ENCODE peak calls at places on chromosomes 11 and 22, in six cellular contexts. One of them, this sample, is unnamed.

GRCh38 chr11:19597194-19597593 is 115.4 kb upstream of the NAV2 start:
- DNase-seq in trophoblast cell: peak
- DNase-seq in H9: no peak
- DNase-seq in mesendoderm: no peak
- DNase-seq in IMR-90: peak
- DNase-seq in neuronal stem cell: no peak
- DNase-seq in this sample: peak

GRCh38 chr11:44857490-44857889 is 93.2 kb downstream of the TP53I11 start:
- DNase-seq in mesendoderm: no peak
- DNase-seq in H9: no peak
- DNase-seq in neuronal stem cell: no peak
- DNase-seq in IMR-90: no peak
- DNase-seq in trophoblast cell: no peak
- DNase-seq in this sample: no peak

GRCh38 chr11:134938212-134938611 is 526.2 kb upstream of the B3GAT1 start:
- DNase-seq in mesendoderm: no peak
- DNase-seq in IMR-90: no peak
- DNase-seq in neuronal stem cell: no peak
- DNase-seq in trophoblast cell: no peak
- DNase-seq in H9: no peak
- DNase-seq in this sample: no peak

GRCh38 chr11:61023086-61024035 is 51.9 kb downstream of the CD6 start:
- DNase-seq in trophoblast cell: no peak
- DNase-seq in mesendoderm: no peak
- DNase-seq in IMR-90: no peak
- DNase-seq in neuronal stem cell: no peak
- DNase-seq in H9: no peak
- DNase-seq in this sample: no peak

GRCh38 chr22:23856721-23857605 is 712 bp upstream of the SLC2A11 start:
- DNase-seq in mesendoderm: peak
- DNase-seq in trophoblast cell: peak
- DNase-seq in neuronal stem cell: peak
- DNase-seq in H9: peak
- DNase-seq in IMR-90: peak
- DNase-seq in this sample: peak

GRCh38 chr22:46573781-46574437 is 36.5 kb upstream of the CELSR1 start:
- DNase-seq in IMR-90: no peak
- DNase-seq in H9: no peak
- DNase-seq in mesendoderm: no peak
- DNase-seq in trophoblast cell: no peak
- DNase-seq in neuronal stem cell: no peak
- DNase-seq in this sample: no peak

GRCh38 chr11:13337986-13338436 is 60.4 kb downstream of the BMAL1 start:
- DNase-seq in neuronal stem cell: no peak
- DNase-seq in trophoblast cell: no peak
- DNase-seq in IMR-90: peak
- DNase-seq in mesendoderm: no peak
- DNase-seq in H9: no peak
- DNase-seq in this sample: peak

GRCh38 chr22:29517215-29517908 is 36.2 kb downstream of the THOC5 start:
- DNase-seq in H9: no peak
- DNase-seq in neuronal stem cell: no peak
- DNase-seq in mesendoderm: no peak
- DNase-seq in trophoblast cell: no peak
- DNase-seq in IMR-90: no peak
- DNase-seq in this sample: no peak

GRCh38 chr22:41636467-41636866 is 15.4 kb downstream of the XRCC6 start:
- DNase-seq in mesendoderm: no peak
- DNase-seq in neuronal stem cell: no peak
- DNase-seq in IMR-90: peak
- DNase-seq in trophoblast cell: no peak
- DNase-seq in H9: no peak
- DNase-seq in this sample: no peak

GRCh38 chr11:820655-821512 is 2.2 kb downstream of the PNPLA2 start:
- DNase-seq in neuronal stem cell: no peak
- DNase-seq in trophoblast cell: peak
- DNase-seq in mesendoderm: no peak
- DNase-seq in H9: no peak
- DNase-seq in IMR-90: peak
- DNase-seq in this sample: peak

GRCh38 chr11:19800162-19800561 is 87.5 kb downstream of the NAV2 start:
- DNase-seq in IMR-90: no peak
- DNase-seq in mesendoderm: no peak
- DNase-seq in neuronal stem cell: no peak
- DNase-seq in H9: no peak
- DNase-seq in trophoblast cell: no peak
- DNase-seq in this sample: no peak

GRCh38 chr11:60942207-60942606 is 9.8 kb downstream of the SLC15A3 start:
- DNase-seq in mesendoderm: no peak
- DNase-seq in trophoblast cell: peak
- DNase-seq in IMR-90: no peak
- DNase-seq in H9: no peak
- DNase-seq in neuronal stem cell: no peak
- DNase-seq in this sample: no peak

GRCh38 chr11:88404932-88405710 is 67.6 kb upstream of the CTSC start:
- DNase-seq in H9: no peak
- DNase-seq in trophoblast cell: no peak
- DNase-seq in mesendoderm: no peak
- DNase-seq in neuronal stem cell: no peak
- DNase-seq in IMR-90: no peak
- DNase-seq in this sample: peak

GRCh38 chr11:78079232-78080083 is at the start of gene NDUFC2:
- DNase-seq in mesendoderm: peak
- DNase-seq in trophoblast cell: peak
- DNase-seq in neuronal stem cell: peak
- DNase-seq in H9: peak
- DNase-seq in IMR-90: peak
- DNase-seq in this sample: peak
- H2BK120ac ChIP-seq in mesendoderm: no peak
- H2BK120ac ChIP-seq in trophoblast cell: peak
- H2BK120ac ChIP-seq in neuronal stem cell: no peak
- H2BK120ac ChIP-seq in H9: no peak
- H2BK120ac ChIP-seq in IMR-90: peak
- H2BK120ac ChIP-seq in this sample: peak

DNA sequence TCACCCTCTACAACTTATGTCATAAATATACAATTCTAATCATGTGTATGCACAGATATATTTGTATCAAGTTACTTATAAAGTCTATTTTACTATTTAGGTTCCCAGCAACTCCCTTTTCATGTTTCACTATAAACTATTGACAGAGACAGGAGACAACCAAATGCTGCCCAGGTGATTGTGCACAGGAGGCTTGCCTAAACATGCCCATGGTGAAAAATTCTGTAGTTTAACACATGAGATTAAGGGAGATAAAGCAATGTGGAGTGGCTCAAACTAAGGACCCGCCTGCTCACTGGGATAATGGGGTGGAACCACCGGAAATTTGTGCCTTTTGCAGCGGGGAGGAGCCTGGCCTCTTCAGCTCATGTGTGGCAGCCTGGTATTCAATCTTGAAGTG is 459.5 kb upstream of the CNTN5 start:
- DNase-seq in mesendoderm: no peak
- DNase-seq in neuronal stem cell: no peak
- DNase-seq in H9: peak
- DNase-seq in IMR-90: no peak
- DNase-seq in trophoblast cell: no peak
- DNase-seq in this sample: no peak
- H3K27ac ChIP-seq in mesendoderm: no peak
- H3K27ac ChIP-seq in neuronal stem cell: no peak
- H3K27ac ChIP-seq in H9: no peak
- H3K27ac ChIP-seq in IMR-90: no peak
- H3K27ac ChIP-seq in trophoblast cell: no peak
- H3K27ac ChIP-seq in this sample: no peak

GRCh38 chr11:128688896-128689546 is 4.9 kb upstream of the FLI1 start:
- DNase-seq in mesendoderm: no peak
- DNase-seq in neuronal stem cell: no peak
- DNase-seq in H9: no peak
- DNase-seq in trophoblast cell: no peak
- DNase-seq in IMR-90: no peak
- DNase-seq in this sample: no peak
- H2BK120ac ChIP-seq in mesendoderm: no peak
- H2BK120ac ChIP-seq in neuronal stem cell: no peak
- H2BK120ac ChIP-seq in H9: no peak
- H2BK120ac ChIP-seq in trophoblast cell: no peak
- H2BK120ac ChIP-seq in IMR-90: no peak
- H2BK120ac ChIP-seq in this sample: no peak

DNA sequence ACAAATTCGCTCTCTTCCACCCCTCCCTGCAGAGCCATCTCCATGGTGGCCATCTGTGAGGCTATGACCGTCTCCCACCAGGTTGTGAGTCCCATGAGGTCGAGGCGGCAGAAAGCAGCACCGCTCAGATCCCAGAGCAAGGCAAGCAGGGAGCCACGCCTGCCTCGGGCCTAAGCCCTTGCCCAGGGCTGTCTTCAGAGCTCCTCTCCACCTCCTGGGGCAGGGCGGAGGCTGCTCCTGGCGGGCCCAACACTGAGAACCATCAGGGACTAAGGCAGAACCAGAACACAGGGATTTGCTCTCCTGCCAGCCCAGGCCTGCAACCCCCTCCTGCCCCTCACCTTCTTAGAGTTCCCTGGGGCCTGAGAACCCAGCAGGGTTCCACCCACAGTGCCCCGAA is 80.9 kb upstream of the WNT11 start:
- DNase-seq in trophoblast cell: no peak
- DNase-seq in H9: no peak
- DNase-seq in mesendoderm: no peak
- DNase-seq in IMR-90: no peak
- DNase-seq in neuronal stem cell: no peak
- DNase-seq in this sample: no peak
- H3K27ac ChIP-seq in trophoblast cell: no peak
- H3K27ac ChIP-seq in H9: no peak
- H3K27ac ChIP-seq in mesendoderm: no peak
- H3K27ac ChIP-seq in IMR-90: no peak
- H3K27ac ChIP-seq in neuronal stem cell: no peak
- H3K27ac ChIP-seq in this sample: no peak

DNA sequence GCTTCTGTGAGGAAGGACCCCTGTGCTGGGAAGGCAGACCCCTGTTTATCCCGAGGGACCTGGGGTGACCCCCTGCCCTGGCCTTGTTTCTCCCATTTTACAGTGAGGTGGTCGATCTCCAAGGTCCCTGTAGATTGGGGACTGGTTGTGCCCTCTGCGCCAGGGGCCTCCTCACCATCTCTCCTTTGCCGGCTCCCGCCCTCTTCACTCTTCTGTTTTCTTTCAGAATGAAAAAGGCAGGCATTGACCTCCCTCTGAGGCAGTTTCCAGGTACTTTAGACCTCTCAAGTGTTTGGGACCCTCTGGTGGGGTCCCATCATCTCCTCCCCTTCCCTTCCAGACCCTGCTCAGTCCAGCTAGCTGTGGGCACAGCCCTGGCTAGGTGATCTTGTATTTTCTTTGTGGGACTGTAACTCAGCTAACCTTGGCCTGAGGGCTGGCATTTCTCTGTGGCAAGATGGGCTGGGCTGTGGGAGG is 1.5 kb downstream of the SERPINH1 start:
- DNase-seq in mesendoderm: no peak
- DNase-seq in H9: no peak
- DNase-seq in trophoblast cell: no peak
- DNase-seq in IMR-90: no peak
- DNase-seq in neuronal stem cell: no peak
- DNase-seq in this sample: no peak
- H2BK120ac ChIP-seq in mesendoderm: peak
- H2BK120ac ChIP-seq in H9: peak
- H2BK120ac ChIP-seq in trophoblast cell: peak
- H2BK120ac ChIP-seq in IMR-90: peak
- H2BK120ac ChIP-seq in neuronal stem cell: peak
- H2BK120ac ChIP-seq in this sample: peak

GRCh38 chr11:105033781-105034180 is 1.2 kb downstream of the CASP1 start:
- DNase-seq in IMR-90: no peak
- DNase-seq in neuronal stem cell: no peak
- DNase-seq in mesendoderm: no peak
- DNase-seq in H9: no peak
- DNase-seq in trophoblast cell: no peak
- DNase-seq in this sample: no peak
- H3K27ac ChIP-seq in IMR-90: no peak
- H3K27ac ChIP-seq in neuronal stem cell: no peak
- H3K27ac ChIP-seq in mesendoderm: no peak
- H3K27ac ChIP-seq in H9: no peak
- H3K27ac ChIP-seq in trophoblast cell: no peak
- H3K27ac ChIP-seq in this sample: no peak

DNA sequence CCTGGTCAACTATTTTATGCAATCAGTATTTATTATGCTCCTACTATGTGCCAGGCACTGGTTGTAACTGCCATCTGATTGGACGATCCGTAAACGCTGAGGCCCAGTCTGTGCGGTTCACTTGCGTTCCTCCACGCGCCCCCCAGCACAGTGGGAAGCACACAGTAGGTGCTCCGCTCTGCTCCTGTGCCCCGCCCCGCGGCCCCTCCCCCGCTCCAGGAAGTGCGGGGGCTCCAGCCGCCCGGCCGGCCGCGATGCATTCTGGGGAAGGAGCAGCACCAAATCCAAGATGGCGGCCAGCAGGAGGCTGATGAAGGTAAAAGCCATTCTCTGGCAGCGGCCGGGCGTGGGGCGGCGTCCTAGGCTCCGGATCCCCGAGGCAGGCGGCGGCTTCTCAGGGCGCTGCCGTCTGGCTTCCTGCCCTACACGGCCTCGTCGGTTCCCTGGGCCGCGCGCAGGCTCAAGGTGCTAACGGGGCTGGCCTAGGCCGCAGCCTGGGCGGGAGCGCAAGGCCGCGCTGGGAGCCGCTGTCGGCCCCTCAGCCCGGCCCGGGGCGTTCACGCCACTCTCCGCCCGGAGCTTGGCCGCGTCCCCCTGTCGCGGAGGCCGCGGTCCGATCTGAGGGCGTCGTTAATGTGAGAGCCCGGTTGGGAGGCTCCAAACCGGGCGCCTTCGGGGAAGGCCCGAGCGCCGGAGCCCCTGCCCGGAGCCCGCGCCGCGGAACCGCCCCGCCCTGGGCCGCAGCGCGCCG is at the start of gene UBE2L3:
- DNase-seq in H9: peak
- DNase-seq in trophoblast cell: peak
- DNase-seq in IMR-90: peak
- DNase-seq in mesendoderm: peak
- DNase-seq in neuronal stem cell: peak
- DNase-seq in this sample: peak
- H2BK120ac ChIP-seq in H9: no peak
- H2BK120ac ChIP-seq in trophoblast cell: peak
- H2BK120ac ChIP-seq in IMR-90: no peak
- H2BK120ac ChIP-seq in mesendoderm: peak
- H2BK120ac ChIP-seq in neuronal stem cell: no peak
- H2BK120ac ChIP-seq in this sample: peak

GRCh38 chr11:87330072-87330678 is 292.4 kb downstream of the TMEM135 start:
- DNase-seq in neuronal stem cell: no peak
- DNase-seq in H9: no peak
- DNase-seq in IMR-90: no peak
- DNase-seq in mesendoderm: no peak
- DNase-seq in trophoblast cell: no peak
- DNase-seq in this sample: no peak
- H3K27ac ChIP-seq in neuronal stem cell: no peak
- H3K27ac ChIP-seq in H9: no peak
- H3K27ac ChIP-seq in IMR-90: no peak
- H3K27ac ChIP-seq in mesendoderm: no peak
- H3K27ac ChIP-seq in trophoblast cell: no peak
- H3K27ac ChIP-seq in this sample: no peak